ENCODE peak calls at places on chromosomes 12 and 14, in five cellular contexts. J is stomach; K is lung; Z is CD8-positive, alpha-beta T cell; I is psoas muscle. Q is an unnamed sample.

GRCh38 chr14:75049136-75049535 is 2.1 kb downstream of the MLH3 start:
- DNase-seq in J (no peak), K (no peak), Z (no peak), I (no peak), Q (no peak)

GRCh38 chr12:132454154-132454948 is 35.6 kb upstream of the FBRSL1 start:
- DNase-seq in J (no peak), K (no peak), Z (no peak), I (no peak), Q (no peak)

GRCh38 chr14:100416921-100417451 is 93.8 kb downstream of the SLC25A47 start:
- DNase-seq in J (no peak), K (no peak), Z (no peak), I (no peak), Q (no peak)

GRCh38 chr14:90454041-90455000 is 57.5 kb downstream of the CALM1 start:
- DNase-seq in J (peak; percentile 81), K (peak; percentile 59), Z (no peak), I (peak; percentile 65), Q (peak; percentile 81)

GRCh38 chr14:104286086-104286485 is 147.7 kb downstream of the KIF26A start:
- DNase-seq in J (no peak), K (no peak), Z (no peak), I (peak; percentile 13), Q (no peak)

GRCh38 chr12:77133566-77133965 is 68.2 kb upstream of the E2F7 start:
- DNase-seq in J (peak; percentile 34), K (no peak), Z (no peak), I (no peak), Q (peak; percentile 63)

GRCh38 chr14:49796025-49796424 is 28.1 kb downstream of the KLHDC2 start:
- DNase-seq in J (no peak), K (no peak), Z (no peak), I (no peak), Q (no peak)

GRCh38 chr14:69713127-69713800 is 53.7 kb upstream of the SRSF5 start:
- DNase-seq in J (peak; percentile 65), K (no peak), Z (no peak), I (peak; percentile 48), Q (no peak)

GRCh38 chr12:1474059-1474537 is 120.3 kb downstream of the FBXL14 start:
- DNase-seq in J (no peak), K (no peak), Z (no peak), I (no peak), Q (no peak)

GRCh38 chr12:62679569-62679968 is 212.9 kb downstream of the MON2 start:
- DNase-seq in J (no peak), K (no peak), Z (no peak), I (no peak), Q (no peak)

GRCh38 chr14:57066887-57067513 is 201.7 kb downstream of the EXOC5 start:
- DNase-seq in J (peak; percentile 48), K (no peak), Z (no peak), I (no peak), Q (peak; percentile 35)

GRCh38 chr12:115464008-115464672 is 780.2 kb upstream of the TBX3 start:
- DNase-seq in J (no peak), K (no peak), Z (no peak), I (no peak), Q (no peak)

GRCh38 chr14:36009643-36010042 is 166.9 kb downstream of the PTCSC3 start:
- DNase-seq in J (no peak), K (no peak), Z (no peak), I (no peak), Q (no peak)

GRCh38 chr12:96186902-96187301 is 7.3 kb upstream of the ELK3 start:
- DNase-seq in J (no peak), K (no peak), Z (no peak), I (no peak), Q (no peak)

GRCh38 chr12:110253176-110253575 is 27.9 kb upstream of the ATP2A2 start:
- DNase-seq in J (peak; percentile 70), K (no peak), Z (no peak), I (peak; percentile 81), Q (no peak)

GRCh38 chr12:124693356-124693755 is 125.9 kb upstream of the NCOR2 start:
- DNase-seq in J (no peak), K (no peak), Z (no peak), I (no peak), Q (no peak)

GRCh38 chr12:100688451-100688864 is 106.1 kb upstream of the ANO4 start:
- DNase-seq in J (no peak), K (no peak), Z (no peak), I (no peak), Q (no peak)

GRCh38 chr12:34388636-34389377 is 366.5 kb downstream of the ALG10 start:
- DNase-seq in J (no peak), K (no peak), Z (no peak), I (peak; percentile 23), Q (no peak)

GRCh38 chr14:69423279-69423678 is 24.8 kb downstream of the SLC39A9 start:
- DNase-seq in J (no peak), K (no peak), Z (no peak), I (no peak), Q (no peak)

GRCh38 chr12:13745100-13745678 is 236.2 kb downstream of the GRIN2B start:
- DNase-seq in J (peak; percentile 37), K (no peak), Z (no peak), I (no peak), Q (no peak)

GRCh38 chr12:95683418-95683817 is 107.1 kb downstream of the NTN4 start:
- DNase-seq in J (no peak), K (no peak), Z (no peak), I (no peak), Q (no peak)

GRCh38 chr12:2138871-2139308 is 86.1 kb downstream of the CACNA1C start:
- DNase-seq in J (no peak), K (no peak), Z (no peak), I (no peak), Q (no peak)

GRCh38 chr12:29516431-29516875 is 19.0 kb upstream of the OVCH1 start:
- DNase-seq in J (no peak), K (no peak), Z (no peak), I (no peak), Q (no peak)

GRCh38 chr12:91007531-91008290 is 2.9 kb upstream of the EPYC start:
- DNase-seq in J (no peak), K (no peak), Z (no peak), I (no peak), Q (no peak)

GRCh38 chr14:25007832-25008231 is 42.1 kb downstream of the STXBP6 start:
- DNase-seq in J (no peak), K (no peak), Z (no peak), I (no peak), Q (no peak)

GRCh38 chr12:13039557-13039956 is 4.6 kb upstream of the FAM234B start:
- DNase-seq in J (no peak), K (no peak), Z (no peak), I (no peak), Q (no peak)

GRCh38 chr14:100871234-100872186 is 32.0 kb downstream of the RTL1 start:
- DNase-seq in J (no peak), K (no peak), Z (no peak), I (peak; percentile 34), Q (no peak)

GRCh38 chr14:39430762-39431415 is 1.3 kb downstream of the FBXO33 start:
- DNase-seq in J (no peak), K (no peak), Z (no peak), I (no peak), Q (no peak)

GRCh38 chr12:94954029-94954685 is 49.3 kb downstream of the NDUFA12 start:
- DNase-seq in J (no peak), K (no peak), Z (no peak), I (no peak), Q (no peak)

GRCh38 chr12:67239061-67239460 is 30.1 kb upstream of the CAND1 start:
- DNase-seq in J (no peak), K (no peak), Z (no peak), I (no peak), Q (no peak)

GRCh38 chr12:81329088-81329487 is 251.2 kb downstream of the ACSS3 start:
- DNase-seq in J (no peak), K (no peak), Z (no peak), I (no peak), Q (no peak)
- TF ChIP-seq CTCF in J (no peak), K (no peak), Z (no peak), I (no peak), Q (peak; percentile 43)

DNA sequence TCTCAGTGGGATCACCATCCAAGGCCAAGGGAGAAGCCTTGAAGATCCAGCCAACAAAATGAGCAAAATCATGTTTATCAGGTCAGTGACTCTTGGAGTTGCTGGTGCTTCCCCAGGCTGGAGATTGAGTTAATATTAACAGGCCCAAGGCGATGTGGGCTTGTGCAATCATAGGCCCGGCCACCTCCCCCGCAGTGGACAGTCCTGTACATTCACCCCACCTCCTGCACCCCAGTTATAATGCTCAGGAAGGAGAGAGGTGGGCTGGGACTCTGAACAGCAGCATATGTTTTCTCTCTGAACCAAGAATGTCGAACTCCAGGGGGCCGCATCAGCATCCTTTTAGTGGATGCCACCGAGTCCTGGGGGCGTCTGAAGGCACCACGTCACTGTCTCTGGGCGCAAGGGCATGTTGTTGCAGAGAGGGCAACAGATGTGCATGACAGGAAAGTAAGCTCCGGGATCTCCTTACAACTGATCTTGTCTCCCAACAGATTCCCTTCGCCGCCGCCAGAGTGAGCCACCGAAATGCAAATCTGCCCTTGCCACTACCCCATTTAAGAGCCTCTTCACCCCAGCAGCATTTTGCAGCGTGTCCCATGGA is 32.2 kb upstream of the SERPINA6 start:
- DNase-seq in J (peak; percentile 60), K (peak; percentile 65), Z (no peak), I (no peak), Q (no peak)
- TF ChIP-seq CTCF in J (no peak), K (peak; percentile 30), Z (no peak), I (no peak), Q (peak; percentile 43)

GRCh38 chr12:76085159-76085868 is 829 bp upstream of the NAP1L1 start:
- DNase-seq in J (no peak), K (no peak), Z (peak; percentile 19), I (no peak), Q (no peak)
- TF ChIP-seq CTCF in J (no peak), K (no peak), Z (peak; percentile 9), I (no peak), Q (no peak)

DNA sequence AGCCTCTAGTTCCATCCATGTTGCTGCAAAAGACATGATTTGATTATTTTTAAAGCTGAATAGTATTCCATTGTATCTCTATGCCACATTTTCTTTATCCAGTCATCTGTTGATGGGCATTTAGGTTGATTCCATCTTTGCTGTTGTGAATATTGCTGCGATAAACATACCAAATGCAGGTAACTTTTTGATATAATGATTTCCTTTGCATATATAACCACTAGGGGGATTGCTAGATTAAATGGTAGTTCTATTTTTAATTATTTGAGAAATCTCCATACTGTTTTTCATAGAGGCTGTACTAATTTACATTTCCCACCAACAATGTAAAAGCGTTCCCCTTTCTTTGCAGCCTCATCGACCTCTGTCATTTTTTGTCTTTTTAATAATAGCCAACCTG is 342.5 kb downstream of the MDGA2 start:
- DNase-seq in J (no peak), K (no peak), Z (no peak), I (no peak), Q (no peak)
- TF ChIP-seq CTCF in J (no peak), K (no peak), Z (no peak), I (no peak), Q (peak; percentile 42)

Q was measured in progenitor cell of endocrine pancreas.